ENCODE peak calls at places on chromosomes 3 and 15, in four cellular contexts. N is AG10803; O is choroid plexus epithelial cell; F is NK-92 treated with Interleukin-12 subunit alpha and Interleukin-12 subunit beta, amount 100 ng/mL, for 24 hours. S is an unnamed sample.

GRCh38 chr15:71002321-71002720 is 109.7 kb downstream of the LRRC49 start:
- DNase-seq in N (no peak), O (peak; percentile 54), F (no peak), S (no peak)

GRCh38 chr3:142929109-142929508 is 34.4 kb downstream of the PAQR9 start:
- DNase-seq in N (peak; percentile 56), O (peak; percentile 70), F (no peak), S (peak; percentile 40)

GRCh38 chr3:49937081-49937480 is 2.9 kb upstream of the RBM6 start:
- DNase-seq in N (no peak), O (peak; percentile 41), F (no peak), S (peak; percentile 58)

GRCh38 chr15:48190932-48191573 is 412 bp upstream of the CTXN2 start:
- DNase-seq in N (peak; percentile 50), O (peak; percentile 79), F (no peak), S (peak; percentile 74)

GRCh38 chr3:85576801-85577200 is 618.0 kb downstream of the CADM2 start:
- DNase-seq in N (no peak), O (no peak), F (no peak), S (no peak)

GRCh38 chr3:127997016-127997415 is 55.2 kb upstream of the SEC61A1 start:
- DNase-seq in N (peak; percentile 54), O (no peak), F (no peak), S (no peak)

GRCh38 chr3:47856669-47857068 is 53.7 kb downstream of the DHX30 start:
- DNase-seq in N (no peak), O (no peak), F (no peak), S (no peak)

GRCh38 chr15:51536965-51537574 is 85.5 kb downstream of the DMXL2 start:
- DNase-seq in N (peak; percentile 37), O (peak; percentile 71), F (no peak), S (peak; percentile 30)

GRCh38 chr3:24683090-24683489 is 188.4 kb upstream of the THRB start:
- DNase-seq in N (peak; percentile 53), O (peak; percentile 58), F (no peak), S (peak; percentile 88)

GRCh38 chr3:99240700-99241099 is 339.2 kb upstream of the DCBLD2 start:
- DNase-seq in N (peak; percentile 28), O (no peak), F (no peak), S (no peak)

GRCh38 chr3:33212406-33212805 is 6.2 kb downstream of the SUSD5 start:
- DNase-seq in N (no peak), O (no peak), F (no peak), S (no peak)

GRCh38 chr15:87609474-87609873 is 647.1 kb downstream of the NTRK3 start:
- DNase-seq in N (peak; percentile 92), O (peak; percentile 97), F (no peak), S (peak; percentile 87)

GRCh38 chr15:64688179-64688578 is 87.2 kb downstream of the RBPMS2 start:
- DNase-seq in N (no peak), O (no peak), F (no peak), S (no peak)

GRCh38 chr3:16013563-16013962 is 160.9 kb upstream of the GALNT15 start:
- DNase-seq in N (no peak), O (peak; percentile 26), F (no peak), S (peak; percentile 17)

GRCh38 chr15:45522931-45523331 is 376 bp upstream of the SLC30A4 start:
- DNase-seq in N (peak; percentile 36), O (peak; percentile 62), F (no peak), S (peak; percentile 40)

GRCh38 chr15:39202641-39203040 is 378.2 kb upstream of the THBS1 start:
- DNase-seq in N (peak; percentile 63), O (peak; percentile 70), F (no peak), S (no peak)

GRCh38 chr15:67542462-67543347 is at the start of gene MAP2K5:
- DNase-seq in N (peak; percentile 68), O (peak; percentile 58), F (peak; percentile 80), S (peak; percentile 64)

GRCh38 chr15:98288091-98288590 is 327.6 kb downstream of the ARRDC4 start:
- DNase-seq in N (no peak), O (no peak), F (no peak), S (no peak)

GRCh38 chr3:45275006-45275704 is 49.1 kb upstream of the TMEM158 start:
- DNase-seq in N (no peak), O (no peak), F (no peak), S (no peak)

GRCh38 chr3:53899730-53900129 is 8.1 kb upstream of the SELENOK start:
- DNase-seq in N (no peak), O (no peak), F (no peak), S (no peak)

GRCh38 chr3:153977148-153977547 is 144.0 kb upstream of the ARHGEF26 start:
- DNase-seq in N (peak; percentile 21), O (peak; percentile 53), F (no peak), S (no peak)

GRCh38 chr3:67601919-67602608 is 52.3 kb downstream of the SUCLG2 start:
- DNase-seq in N (no peak), O (peak; percentile 87), F (no peak), S (peak; percentile 52)

GRCh38 chr15:71698752-71699151 is 111.6 kb upstream of the NR2E3 start:
- DNase-seq in N (no peak), O (no peak), F (no peak), S (no peak)

GRCh38 chr3:194617827-194618226 is 15.4 kb downstream of the TMEM44 start:
- DNase-seq in N (peak; percentile 30), O (peak; percentile 82), F (no peak), S (peak; percentile 30)

GRCh38 chr3:72938471-72939265 is 50.8 kb downstream of the GXYLT2 start:
- DNase-seq in N (peak; percentile 98), O (peak; percentile 99), F (no peak), S (peak; percentile 100)

GRCh38 chr3:158802399-158803023 is 657 bp downstream of the MFSD1 start:
- DNase-seq in N (peak; percentile 40), O (no peak), F (no peak), S (no peak)

S was measured in amniotic epithelial cell.